ENCODE peak calls at places on chromosomes 11 and 22, in seven cellular contexts. X is HCT116, J is HepG2, U is SK-N-SH, T is K562, Z is H1, H is GM12878. N is an unnamed sample.

GRCh38 chr11:35364101-35364780 is 55.1 kb downstream of the SLC1A2 start:
- DNase-seq in X (peak; percentile 29), J (no peak), U (no peak), T (no peak), Z (no peak), H (no peak), N (no peak)

GRCh38 chr11:14905104-14906033 is 13.3 kb upstream of the CYP2R1 start:
- DNase-seq in X (no peak), J (no peak), U (peak; percentile 27), T (no peak), Z (peak; percentile 79), H (no peak), N (no peak)

GRCh38 chr11:68014157-68014965 is 4.2 kb downstream of the ALDH3B1 start:
- DNase-seq in X (peak; percentile 64), J (no peak), U (no peak), T (no peak), Z (no peak), H (no peak), N (no peak)

GRCh38 chr11:118689503-118689851 is 10.0 kb upstream of the TREH start:
- DNase-seq in X (no peak), J (no peak), U (no peak), T (no peak), Z (no peak), H (no peak), N (no peak)

GRCh38 chr22:36331912-36332622 is 55.7 kb downstream of the MYH9 start:
- DNase-seq in X (no peak), J (no peak), U (peak; percentile 90), T (no peak), Z (no peak), H (peak; percentile 40), N (no peak)

GRCh38 chr11:107856981-107857517 is 1.5 kb downstream of the SLC35F2 start:
- DNase-seq in X (peak; percentile 62), J (no peak), U (no peak), T (no peak), Z (no peak), H (no peak), N (peak; percentile 54)

GRCh38 chr11:61618991-61619390 is 38.1 kb upstream of the SYT7 start:
- DNase-seq in X (no peak), J (no peak), U (no peak), T (no peak), Z (no peak), H (no peak), N (no peak)

GRCh38 chr22:46072030-46072881 is 78.1 kb upstream of the PPARA start:
- DNase-seq in X (no peak), J (no peak), U (no peak), T (no peak), Z (peak; percentile 68), H (no peak), N (no peak)

GRCh38 chr11:128451651-128452470 is 135.5 kb downstream of the ETS1 start:
- DNase-seq in X (no peak), J (peak; percentile 82), U (no peak), T (no peak), Z (no peak), H (no peak), N (no peak)

GRCh38 chr11:11993814-11994213 is 14.6 kb downstream of the DKK3 start:
- DNase-seq in X (peak; percentile 53), J (no peak), U (peak; percentile 70), T (no peak), Z (no peak), H (no peak), N (peak; percentile 16)

GRCh38 chr11:118290923-118291322 is 13.6 kb upstream of the CD3E start:
- DNase-seq in X (peak; percentile 51), J (peak; percentile 74), U (no peak), T (no peak), Z (no peak), H (no peak), N (peak; percentile 41)

GRCh38 chr11:118918686-118919280 is 6.9 kb downstream of the BCL9L start:
- DNase-seq in X (no peak), J (no peak), U (no peak), T (peak; percentile 34), Z (peak; percentile 59), H (no peak), N (no peak)

GRCh38 chr22:20783844-20784723 is 10.2 kb downstream of the SERPIND1 start:
- DNase-seq in X (peak; percentile 34), J (peak; percentile 70), U (peak; percentile 59), T (peak; percentile 98), Z (peak; percentile 56), H (peak; percentile 28), N (no peak)

GRCh38 chr11:69643646-69644045 is 2.7 kb downstream of the CCND1 start:
- DNase-seq in X (no peak), J (no peak), U (no peak), T (no peak), Z (no peak), H (no peak), N (no peak)

GRCh38 chr11:93662177-93662575 is 694 bp downstream of the CEP295 start:
- DNase-seq in X (no peak), J (no peak), U (no peak), T (no peak), Z (no peak), H (no peak), N (no peak)

GRCh38 chr22:19898831-19899567 is 42.6 kb upstream of the COMT start:
- DNase-seq in X (no peak), J (peak; percentile 69), U (no peak), T (no peak), Z (no peak), H (no peak), N (no peak)

GRCh38 chr11:133659542-133660201 is 127.4 kb upstream of the OPCML start:
- DNase-seq in X (no peak), J (no peak), U (no peak), T (no peak), Z (no peak), H (peak; percentile 37), N (no peak)

GRCh38 chr22:17086750-17087149 is 1.9 kb downstream of the IL17RA start:
- DNase-seq in X (no peak), J (no peak), U (no peak), T (no peak), Z (no peak), H (no peak), N (no peak)

GRCh38 chr11:69836401-69836800 is 17.2 kb upstream of the FGF3 start:
- DNase-seq in X (no peak), J (no peak), U (no peak), T (no peak), Z (no peak), H (no peak), N (no peak)

GRCh38 chr11:60991457-60991856 is 20.0 kb downstream of the CD6 start:
- DNase-seq in X (no peak), J (no peak), U (no peak), T (no peak), Z (no peak), H (no peak), N (no peak)

GRCh38 chr11:45149483-45150056 is 3.1 kb downstream of the PRDM11 start:
- DNase-seq in X (no peak), J (no peak), U (no peak), T (no peak), Z (peak; percentile 22), H (no peak), N (no peak)
- TF ChIP-seq JUND in X (no peak), J (no peak), U (no peak), T (no peak), Z (no peak), H (no peak), N (no peak)

GRCh38 chr22:39519681-39520053 is 695 bp upstream of the ATF4 start:
- DNase-seq in X (no peak), J (peak; percentile 58), U (peak; percentile 60), T (no peak), Z (no peak), H (no peak), N (peak; percentile 55)
- TF ChIP-seq JUND in X (no peak), J (no peak), U (no peak), T (no peak), Z (no peak), H (no peak), N (no peak)

GRCh38 chr11:1597981-1598380 is at the start of gene KRTAP5-2:
- DNase-seq in X (no peak), J (no peak), U (no peak), T (no peak), Z (no peak), H (no peak), N (no peak)
- TF ChIP-seq JUND in X (no peak), J (no peak), U (no peak), T (no peak), Z (no peak), H (no peak), N (no peak)

GRCh38 chr11:6598555-6598954 is 4.9 kb downstream of the RRP8 start:
- DNase-seq in X (no peak), J (peak; percentile 62), U (no peak), T (no peak), Z (no peak), H (no peak), N (no peak)
- TF ChIP-seq JUND in X (no peak), J (no peak), U (no peak), T (no peak), Z (no peak), H (no peak), N (no peak)

GRCh38 chr11:92206441-92206840 is 18.2 kb upstream of the FAT3 start:
- DNase-seq in X (no peak), J (no peak), U (no peak), T (no peak), Z (no peak), H (no peak), N (no peak)
- TF ChIP-seq JUND in X (no peak), J (no peak), U (no peak), T (no peak), Z (no peak), H (no peak), N (no peak)

DNA sequence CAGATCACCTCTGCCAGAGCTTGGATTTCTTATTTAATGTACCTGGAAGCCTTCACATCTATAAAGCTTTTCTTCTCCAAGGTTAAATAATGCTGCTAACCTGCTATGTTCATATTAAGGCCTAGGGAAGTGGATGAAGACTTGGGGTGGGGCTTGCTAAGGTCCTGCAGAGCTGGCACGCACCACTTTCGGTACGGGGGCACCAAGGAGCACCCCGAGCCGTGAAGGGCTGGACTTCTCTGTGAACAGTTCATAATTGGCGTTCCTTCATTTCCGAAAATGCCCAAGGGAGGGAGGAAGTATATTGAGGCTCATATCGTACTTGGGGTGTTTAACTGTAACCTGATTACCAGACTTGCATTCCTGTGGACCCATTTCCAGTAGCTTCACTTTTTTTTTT is 59.6 kb downstream of the ST14 start:
- DNase-seq in X (no peak), J (no peak), U (no peak), T (no peak), Z (peak; percentile 37), H (no peak), N (no peak)
- TF ChIP-seq JUND in X (no peak), J (no peak), U (no peak), T (no peak), Z (no peak), H (no peak), N (no peak)

N was measured in T47D.